ENCODE peak calls at places on chromosomes 11 and 22, in nine cellular contexts. E is adrenal gland, N is globus pallidus, X is AML-193, W is T47D, D is sigmoid colon, Q is mesothelial cell of epicardium, O is HEK293T, C is SJSA1. J is an unnamed sample.

GRCh38 chr11:80349986-80350385 is 909.2 kb upstream of the TENM4 start:
- DNase-seq in N (no peak), C (no peak), D (no peak), X (no peak), Q (no peak), E (no peak), W (no peak), O (no peak), J (no peak)

GRCh38 chr22:21952586-21953571 is at the start of gene PPM1F:
- DNase-seq in E (peak), W (peak), O (peak), Q (peak), N (peak), C (peak), X (peak), D (peak), J (peak)

GRCh38 chr11:120034881-120035620 is 102.9 kb downstream of the TRIM29 start:
- DNase-seq in N (no peak), W (no peak), Q (peak), D (no peak), E (no peak), X (no peak), C (no peak), O (no peak), J (no peak)

GRCh38 chr11:65853249-65853979 is 4.6 kb downstream of the CFL1 start:
- DNase-seq in C (no peak), Q (no peak), D (peak), N (no peak), W (no peak), E (no peak), O (no peak), X (no peak), J (no peak)

GRCh38 chr11:2802389-2803185 is 83.0 kb downstream of the CDKN1C start:
- DNase-seq in X (no peak), O (no peak), Q (peak), E (peak), D (peak), W (no peak), C (no peak), N (no peak), J (no peak)

GRCh38 chr11:97963528-97964331 is 1057.0 kb upstream of the CNTN5 start:
- DNase-seq in Q (no peak), X (no peak), E (no peak), W (no peak), N (no peak), C (no peak), D (no peak), O (no peak), J (no peak)

GRCh38 chr11:11629368-11629767 is 7.6 kb upstream of the GALNT18 start:
- DNase-seq in C (no peak), E (no peak), N (no peak), D (no peak), X (no peak), W (no peak), Q (no peak), O (no peak), J (no peak)

GRCh38 chr11:119664063-119664572 is 64.9 kb downstream of the NECTIN1 start:
- DNase-seq in O (no peak), X (no peak), W (no peak), C (no peak), E (no peak), D (no peak), Q (no peak), N (peak), J (no peak)

GRCh38 chr11:36018967-36019596 is 75.2 kb downstream of the LDLRAD3 start:
- DNase-seq in X (no peak), N (no peak), W (no peak), Q (no peak), D (no peak), C (no peak), E (no peak), O (no peak), J (no peak)

GRCh38 chr11:2387266-2387982 is 10.3 kb downstream of the CD81 start:
- DNase-seq in O (no peak), Q (no peak), C (peak), N (peak), W (no peak), E (no peak), X (no peak), D (no peak), J (peak)

J was measured in NK-92 treated with Interleukin-12 subunit alpha and Interleukin-12 subunit beta, amount 100 ng/mL, for 24 hours.